ENCODE peak calls at places on chromosomes 7 and 10, in six cellular contexts. One of them, this sample, is unnamed. For H3K9me3, the result is how much of the 10 kb centered on the place peaks cover.

GRCh38 chr7:472640-472957 is 47.0 kb downstream of the PDGFA start:
- DNase-seq in cardiac muscle cell: no peak
- DNase-seq in heart right ventricle: no peak
- DNase-seq in HCT116: no peak
- DNase-seq in PC-9: no peak
- DNase-seq in breast epithelium: no peak
- DNase-seq in this sample: no peak

GRCh38 chr7:130912086-130912909 is 178.3 kb upstream of the KLF14 start:
- DNase-seq in cardiac muscle cell: peak
- DNase-seq in heart right ventricle: no peak
- DNase-seq in HCT116: no peak
- DNase-seq in PC-9: no peak
- DNase-seq in breast epithelium: no peak
- DNase-seq in this sample: no peak

GRCh38 chr7:1601956-1602355 is 32.1 kb upstream of the PSMG3 start:
- DNase-seq in cardiac muscle cell: no peak
- DNase-seq in heart right ventricle: no peak
- DNase-seq in HCT116: no peak
- DNase-seq in PC-9: no peak
- DNase-seq in breast epithelium: no peak
- DNase-seq in this sample: no peak

GRCh38 chr10:104104926-104105325 is 17.0 kb upstream of the SFR1 start:
- DNase-seq in cardiac muscle cell: no peak
- DNase-seq in heart right ventricle: no peak
- DNase-seq in HCT116: no peak
- DNase-seq in PC-9: no peak
- DNase-seq in breast epithelium: no peak
- DNase-seq in this sample: no peak

GRCh38 chr10:9781681-9782080 is 1236.0 kb upstream of the CELF2 start:
- DNase-seq in cardiac muscle cell: no peak
- DNase-seq in heart right ventricle: no peak
- DNase-seq in HCT116: no peak
- DNase-seq in PC-9: no peak
- DNase-seq in breast epithelium: no peak
- DNase-seq in this sample: no peak

GRCh38 chr10:85319150-85319549 is 990.8 kb downstream of the CCSER2 start:
- DNase-seq in cardiac muscle cell: no peak
- DNase-seq in heart right ventricle: no peak
- DNase-seq in HCT116: no peak
- DNase-seq in PC-9: no peak
- DNase-seq in breast epithelium: no peak
- DNase-seq in this sample: no peak

GRCh38 chr7:99092064-99092720 is 51.7 kb downstream of the SMURF1 start:
- DNase-seq in cardiac muscle cell: no peak
- DNase-seq in heart right ventricle: no peak
- DNase-seq in HCT116: no peak
- DNase-seq in PC-9: no peak
- DNase-seq in breast epithelium: no peak
- DNase-seq in this sample: no peak

GRCh38 chr7:28174901-28175661 is 5.5 kb downstream of the JAZF1 start:
- DNase-seq in cardiac muscle cell: no peak
- DNase-seq in heart right ventricle: no peak
- DNase-seq in HCT116: no peak
- DNase-seq in PC-9: no peak
- DNase-seq in breast epithelium: no peak
- DNase-seq in this sample: no peak

GRCh38 chr10:103736044-103736443 is 119.3 kb downstream of the SH3PXD2A start:
- DNase-seq in cardiac muscle cell: no peak
- DNase-seq in heart right ventricle: no peak
- DNase-seq in HCT116: no peak
- DNase-seq in PC-9: no peak
- DNase-seq in breast epithelium: no peak
- DNase-seq in this sample: no peak

GRCh38 chr10:119401671-119402395 is 140.7 kb downstream of the RGS10 start:
- DNase-seq in cardiac muscle cell: peak
- DNase-seq in heart right ventricle: peak
- DNase-seq in HCT116: peak
- DNase-seq in PC-9: peak
- DNase-seq in breast epithelium: no peak
- DNase-seq in this sample: no peak

GRCh38 chr7:100069991-100070390 is 11.5 kb downstream of the ZNF3 start:
- DNase-seq in cardiac muscle cell: no peak
- DNase-seq in heart right ventricle: no peak
- DNase-seq in HCT116: no peak
- DNase-seq in PC-9: no peak
- DNase-seq in breast epithelium: no peak
- DNase-seq in this sample: no peak

GRCh38 chr7:104551226-104551625 is 222.8 kb downstream of the LHFPL3 start:
- DNase-seq in cardiac muscle cell: no peak
- DNase-seq in heart right ventricle: no peak
- DNase-seq in HCT116: no peak
- DNase-seq in PC-9: no peak
- DNase-seq in breast epithelium: no peak
- DNase-seq in this sample: no peak

GRCh38 chr10:46560381-46560780 is 3.9 kb upstream of the GPRIN2 start:
- DNase-seq in cardiac muscle cell: no peak
- DNase-seq in heart right ventricle: no peak
- DNase-seq in HCT116: no peak
- DNase-seq in PC-9: no peak
- DNase-seq in breast epithelium: no peak
- DNase-seq in this sample: no peak

GRCh38 chr7:5636914-5637313 is 144.5 kb downstream of the RNF216 start:
- DNase-seq in cardiac muscle cell: peak
- DNase-seq in heart right ventricle: peak
- DNase-seq in HCT116: no peak
- DNase-seq in PC-9: peak
- DNase-seq in breast epithelium: no peak
- DNase-seq in this sample: no peak

GRCh38 chr7:128938524-128939074 is 872 bp downstream of the IRF5 start:
- DNase-seq in cardiac muscle cell: no peak
- DNase-seq in heart right ventricle: no peak
- DNase-seq in HCT116: no peak
- DNase-seq in PC-9: no peak
- DNase-seq in breast epithelium: no peak
- DNase-seq in this sample: no peak

GRCh38 chr7:128008141-128008540 is 23.1 kb downstream of the LRRC4 start:
- DNase-seq in cardiac muscle cell: no peak
- DNase-seq in heart right ventricle: no peak
- DNase-seq in HCT116: no peak
- DNase-seq in PC-9: no peak
- DNase-seq in breast epithelium: no peak
- DNase-seq in this sample: no peak

GRCh38 chr7:3346082-3346481 is 45.0 kb downstream of the SDK1 start:
- DNase-seq in cardiac muscle cell: no peak
- DNase-seq in heart right ventricle: no peak
- DNase-seq in HCT116: no peak
- DNase-seq in PC-9: no peak
- DNase-seq in breast epithelium: no peak
- DNase-seq in this sample: no peak

GRCh38 chr10:73553316-73553715 is 37.8 kb downstream of the USP54 start:
- DNase-seq in cardiac muscle cell: no peak
- DNase-seq in heart right ventricle: no peak
- DNase-seq in HCT116: no peak
- DNase-seq in PC-9: no peak
- DNase-seq in breast epithelium: no peak
- DNase-seq in this sample: no peak

GRCh38 chr10:106898441-106898840 is 266.1 kb downstream of the SORCS1 start:
- DNase-seq in cardiac muscle cell: no peak
- DNase-seq in heart right ventricle: no peak
- DNase-seq in HCT116: no peak
- DNase-seq in PC-9: no peak
- DNase-seq in breast epithelium: no peak
- DNase-seq in this sample: no peak

GRCh38 chr10:132386419-132386831 is 10.6 kb upstream of the PWWP2B start:
- DNase-seq in cardiac muscle cell: no peak
- DNase-seq in heart right ventricle: no peak
- DNase-seq in HCT116: no peak
- DNase-seq in PC-9: no peak
- DNase-seq in breast epithelium: peak
- DNase-seq in this sample: no peak

GRCh38 chr7:134210976-134211663 is 84.0 kb downstream of the LRGUK start:
- DNase-seq in cardiac muscle cell: no peak
- DNase-seq in heart right ventricle: no peak
- DNase-seq in HCT116: no peak
- DNase-seq in PC-9: no peak
- DNase-seq in breast epithelium: no peak
- DNase-seq in this sample: no peak

GRCh38 chr10:73850863-73851461 is 23.4 kb downstream of the CAMK2G start:
- DNase-seq in cardiac muscle cell: peak
- DNase-seq in heart right ventricle: peak
- DNase-seq in HCT116: no peak
- DNase-seq in PC-9: no peak
- DNase-seq in breast epithelium: no peak
- DNase-seq in this sample: no peak

GRCh38 chr7:1407883-1408282 is 51.4 kb downstream of the MICALL2 start:
- DNase-seq in cardiac muscle cell: no peak
- DNase-seq in heart right ventricle: no peak
- DNase-seq in HCT116: no peak
- DNase-seq in PC-9: no peak
- DNase-seq in breast epithelium: no peak
- DNase-seq in this sample: no peak

GRCh38 chr7:146768941-146769340 is 652.3 kb downstream of the CNTNAP2 start:
- DNase-seq in cardiac muscle cell: no peak
- DNase-seq in heart right ventricle: no peak
- DNase-seq in HCT116: no peak
- DNase-seq in PC-9: no peak
- DNase-seq in breast epithelium: no peak
- DNase-seq in this sample: no peak

GRCh38 chr10:87531908-87532622 is 27.4 kb downstream of the MINPP1 start:
- DNase-seq in cardiac muscle cell: peak
- DNase-seq in heart right ventricle: no peak
- DNase-seq in HCT116: no peak
- DNase-seq in PC-9: no peak
- DNase-seq in breast epithelium: no peak
- DNase-seq in this sample: no peak

GRCh38 chr7:84454174-84454959 is 259.8 kb upstream of the SEMA3A start:
- DNase-seq in cardiac muscle cell: peak
- DNase-seq in heart right ventricle: no peak
- DNase-seq in HCT116: no peak
- DNase-seq in PC-9: no peak
- DNase-seq in breast epithelium: no peak
- DNase-seq in this sample: no peak
- TF ChIP-seq CTCF in cardiac muscle cell: no peak
- TF ChIP-seq CTCF in heart right ventricle: no peak
- TF ChIP-seq CTCF in HCT116: peak
- TF ChIP-seq CTCF in PC-9: no peak
- TF ChIP-seq CTCF in breast epithelium: no peak
- TF ChIP-seq CTCF in this sample: no peak

GRCh38 chr10:12927896-12928295 is 73.6 kb downstream of the CCDC3 start:
- DNase-seq in cardiac muscle cell: no peak
- DNase-seq in heart right ventricle: no peak
- DNase-seq in HCT116: no peak
- DNase-seq in PC-9: no peak
- DNase-seq in breast epithelium: no peak
- DNase-seq in this sample: no peak
- H3K9me3 ChIP-seq in cardiac muscle cell: under half
- H3K9me3 ChIP-seq in heart right ventricle: under half
- H3K9me3 ChIP-seq in HCT116: under half
- H3K9me3 ChIP-seq in PC-9: under half
- H3K9me3 ChIP-seq in breast epithelium: under half
- H3K9me3 ChIP-seq in this sample: under half

GRCh38 chr7:68562323-68562899 is 1035.9 kb upstream of the AUTS2 start:
- DNase-seq in cardiac muscle cell: peak
- DNase-seq in heart right ventricle: no peak
- DNase-seq in HCT116: no peak
- DNase-seq in PC-9: no peak
- DNase-seq in breast epithelium: no peak
- DNase-seq in this sample: no peak
- H3K27ac ChIP-seq in cardiac muscle cell: no peak
- H3K27ac ChIP-seq in heart right ventricle: no peak
- H3K27ac ChIP-seq in HCT116: no peak
- H3K27ac ChIP-seq in PC-9: no peak
- H3K27ac ChIP-seq in breast epithelium: no peak
- H3K27ac ChIP-seq in this sample: no peak

GRCh38 chr10:12487366-12487765 is 138.0 kb downstream of the CAMK1D start:
- DNase-seq in cardiac muscle cell: no peak
- DNase-seq in heart right ventricle: no peak
- DNase-seq in HCT116: no peak
- DNase-seq in PC-9: no peak
- DNase-seq in breast epithelium: no peak
- DNase-seq in this sample: no peak

GRCh38 chr10:12489357-12489756 is 140.0 kb downstream of the CAMK1D start:
- DNase-seq in cardiac muscle cell: no peak
- DNase-seq in heart right ventricle: no peak
- DNase-seq in HCT116: no peak
- DNase-seq in PC-9: no peak
- DNase-seq in breast epithelium: no peak
- DNase-seq in this sample: no peak

GRCh38 chr10:12491491-12491890 is 142.1 kb downstream of the CAMK1D start:
- DNase-seq in cardiac muscle cell: no peak
- DNase-seq in heart right ventricle: no peak
- DNase-seq in HCT116: no peak
- DNase-seq in PC-9: no peak
- DNase-seq in breast epithelium: no peak
- DNase-seq in this sample: no peak

GRCh38 chr10:12489806-12490205 is 140.5 kb downstream of the CAMK1D start:
- DNase-seq in cardiac muscle cell: no peak
- DNase-seq in heart right ventricle: no peak
- DNase-seq in HCT116: no peak
- DNase-seq in PC-9: no peak
- DNase-seq in breast epithelium: no peak
- DNase-seq in this sample: no peak

DNA sequence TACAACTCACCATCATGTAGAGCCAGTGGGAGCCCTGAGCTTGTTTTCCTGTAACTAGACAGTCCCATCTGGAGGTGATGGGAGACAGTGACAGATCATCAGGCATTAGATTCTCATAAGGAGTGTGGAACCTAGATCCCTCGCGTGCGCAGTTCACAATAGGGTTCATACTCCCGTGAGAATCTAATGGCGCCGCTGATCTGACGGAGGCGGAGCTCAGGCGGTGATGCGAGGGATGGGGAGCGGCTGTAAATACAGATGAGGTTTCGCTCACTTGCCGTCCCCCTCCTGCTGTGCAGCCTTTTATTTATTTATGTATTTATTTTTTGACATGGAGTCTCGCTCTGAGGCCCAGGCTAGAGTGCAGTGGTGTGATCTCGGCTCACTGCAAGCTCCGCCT is 139.3 kb downstream of the CAMK1D start:
- DNase-seq in cardiac muscle cell: no peak
- DNase-seq in heart right ventricle: no peak
- DNase-seq in HCT116: no peak
- DNase-seq in PC-9: no peak
- DNase-seq in breast epithelium: no peak
- DNase-seq in this sample: no peak
- TF ChIP-seq CTCF in cardiac muscle cell: no peak
- TF ChIP-seq CTCF in heart right ventricle: no peak
- TF ChIP-seq CTCF in HCT116: no peak
- TF ChIP-seq CTCF in PC-9: no peak
- TF ChIP-seq CTCF in breast epithelium: no peak
- TF ChIP-seq CTCF in this sample: no peak